ENCODE peak calls at places on chromosomes 12 and 14, in seven cellular contexts. Z is effector CD4-positive, alpha-beta T cell; W is GM06990; D is anterior cingulate cortex; K is stimulated activated naive CD8-positive, alpha-beta T cell treated with anti-CD3 and anti-CD28 coated beads, Interleukin-15, amount 100 ng/mL, for 72 hours; F is heart left ventricle; T is T-helper 17 cell. V is an unnamed sample.

GRCh38 chr12:123427036-123427769 is 9.3 kb downstream of the RILPL2 start:
- DNase-seq in K (peak), D (no peak), Z (peak), T (peak), W (peak), F (no peak), V (peak)

GRCh38 chr12:79877246-79877645 is 57.7 kb downstream of the PPP1R12A start:
- DNase-seq in F (no peak), D (no peak), K (no peak), Z (no peak), T (no peak), W (no peak), V (no peak)

GRCh38 chr14:25103820-25104219 is 53.9 kb upstream of the STXBP6 start:
- DNase-seq in K (no peak), W (no peak), Z (no peak), T (no peak), D (no peak), F (no peak), V (no peak)

GRCh38 chr12:8047842-8048241 is 15.3 kb downstream of the FOXJ2 start:
- DNase-seq in F (no peak), Z (no peak), W (no peak), T (no peak), K (no peak), D (no peak), V (no peak)

GRCh38 chr12:1977109-1977508 is 27.1 kb downstream of the DCP1B start:
- DNase-seq in Z (no peak), W (no peak), T (no peak), D (no peak), K (no peak), F (no peak), V (no peak)

GRCh38 chr12:10140001-10140400 is 10.0 kb upstream of the CLEC7A start:
- DNase-seq in T (no peak), K (peak), D (peak), F (no peak), Z (peak), W (peak), V (peak)

GRCh38 chr14:99688210-99688581 is 4.1 kb downstream of the CYP46A1 start:
- DNase-seq in Z (no peak), F (no peak), W (no peak), D (no peak), K (no peak), T (no peak), V (no peak)

GRCh38 chr12:7072024-7072423 is 11.5 kb downstream of the C1S start:
- DNase-seq in K (no peak), F (no peak), W (no peak), Z (no peak), D (no peak), T (no peak), V (no peak)

GRCh38 chr12:74725154-74725553 is 187.5 kb downstream of the ATXN7L3B start:
- DNase-seq in T (no peak), D (no peak), K (no peak), F (no peak), Z (no peak), W (no peak), V (no peak)

GRCh38 chr12:126474703-126475102 is 1409.5 kb downstream of the AACS start:
- DNase-seq in T (no peak), K (no peak), Z (no peak), W (no peak), D (no peak), F (no peak), V (no peak)

GRCh38 chr12:89208661-89209096 is 143.6 kb downstream of the DUSP6 start:
- DNase-seq in Z (no peak), F (no peak), T (no peak), W (no peak), K (no peak), D (no peak), V (no peak)

GRCh38 chr14:56004807-56005579 is 113.2 kb upstream of the PELI2 start:
- DNase-seq in T (no peak), D (peak), F (no peak), W (peak), K (peak), Z (no peak), V (no peak)

GRCh38 chr12:122067966-122068365 is 10.6 kb upstream of the MLXIP start:
- DNase-seq in D (no peak), Z (no peak), F (peak), W (peak), K (peak), T (no peak), V (no peak)

GRCh38 chr14:79295385-79295784 is 915.9 kb downstream of the DIO2 start:
- DNase-seq in Z (no peak), F (no peak), D (no peak), W (no peak), K (no peak), T (no peak), V (no peak)

GRCh38 chr12:111616177-111616623 is 17.1 kb upstream of the ATXN2 start:
- DNase-seq in D (no peak), Z (no peak), K (no peak), F (no peak), W (no peak), T (no peak), V (no peak)

GRCh38 chr12:118358607-118359540 is 13.8 kb downstream of the TAOK3 start:
- DNase-seq in F (no peak), D (no peak), K (no peak), Z (no peak), T (no peak), W (no peak), V (peak)

GRCh38 chr12:84637926-84638325 is 274.7 kb downstream of the SLC6A15 start:
- DNase-seq in D (no peak), Z (no peak), T (no peak), W (no peak), K (no peak), F (no peak), V (no peak)

GRCh38 chr12:52903855-52904508 is 894 bp downstream of the KRT8 start:
- DNase-seq in D (no peak), F (peak), T (peak), K (peak), Z (no peak), W (peak), V (peak)

GRCh38 chr14:92397140-92397815 is 74.3 kb downstream of the SLC24A4 start:
- DNase-seq in W (no peak), T (no peak), F (no peak), Z (no peak), K (no peak), D (peak), V (no peak)

GRCh38 chr12:2154050-2154449 is 101.3 kb downstream of the CACNA1C start:
- DNase-seq in F (no peak), T (no peak), K (no peak), D (no peak), W (no peak), Z (no peak), V (no peak)

GRCh38 chr14:90299408-90299807 is 32.3 kb downstream of the NRDE2 start:
- DNase-seq in F (peak), W (no peak), T (no peak), K (no peak), Z (no peak), D (no peak), V (no peak)

GRCh38 chr12:67382206-67382871 is 113.2 kb downstream of the CAND1 start:
- DNase-seq in D (no peak), F (no peak), W (no peak), T (no peak), Z (no peak), K (no peak), V (no peak)

GRCh38 chr14:104307246-104307626 is 168.8 kb downstream of the KIF26A start:
- DNase-seq in D (no peak), Z (no peak), K (no peak), W (no peak), F (no peak), T (no peak), V (no peak)

GRCh38 chr14:30223385-30223785 is 295.7 kb upstream of the PRKD1 start:
- DNase-seq in D (no peak), F (peak), W (no peak), Z (no peak), T (no peak), K (no peak), V (no peak)

GRCh38 chr12:102023343-102023930 is 38.4 kb downstream of the WASHC3 start:
- DNase-seq in K (no peak), F (no peak), D (no peak), T (no peak), Z (no peak), W (no peak), V (no peak)

GRCh38 chr14:60637490-60638452 is 11.5 kb downstream of the SIX1 start:
- DNase-seq in T (no peak), W (no peak), K (no peak), Z (no peak), D (no peak), F (no peak), V (no peak)

GRCh38 chr12:49868952-49869815 is 26.3 kb upstream of the BCDIN3D start:
- DNase-seq in W (no peak), T (no peak), F (peak), Z (no peak), D (peak), K (no peak), V (no peak)

GRCh38 chr14:52961060-52961639 is 10.3 kb upstream of the FERMT2 start:
- DNase-seq in F (no peak), Z (peak), T (peak), K (peak), D (peak), W (peak), V (peak)

GRCh38 chr12:54593135-54593534 is 4.7 kb upstream of the PPP1R1A start:
- DNase-seq in W (no peak), K (no peak), Z (no peak), F (no peak), D (no peak), T (no peak), V (no peak)

GRCh38 chr14:61750708-61751474 is 11.3 kb upstream of the SNAPC1 start:
- DNase-seq in F (peak), T (peak), W (peak), K (peak), D (peak), Z (peak), V (peak)

GRCh38 chr12:125092872-125093680 is 27.8 kb downstream of the AACS start:
- DNase-seq in W (no peak), T (no peak), Z (no peak), K (no peak), F (no peak), D (peak), V (no peak)

GRCh38 chr14:104972301-104973211 is 5.6 kb downstream of the AHNAK2 start:
- DNase-seq in K (no peak), T (peak), F (peak), Z (no peak), W (no peak), D (no peak), V (no peak)

GRCh38 chr14:27528328-27528727 is 930.5 kb upstream of the NOVA1 start:
- DNase-seq in T (no peak), K (no peak), Z (no peak), F (no peak), D (no peak), W (no peak), V (no peak)

GRCh38 chr12:57221169-57221917 is 4.7 kb downstream of the NXPH4 start:
- DNase-seq in T (no peak), K (no peak), F (no peak), D (no peak), Z (no peak), W (no peak), V (no peak)

GRCh38 chr14:99481745-99482099 is 513 bp downstream of the CCNK start:
- DNase-seq in Z (peak), D (no peak), T (no peak), W (no peak), F (no peak), K (no peak), V (no peak)